ENCODE peak calls at places on chromosome 4, in nine cellular contexts. X, W, F, A, C, E, N, R and P are unnamed samples.
A peak's percentile ranks its signal among the peaks of the same experiment; 100 is the strongest.

GRCh38 chr4:161990721-161991120 is 173.1 kb downstream of the FSTL5 start:
- DNase-seq in X (no peak), N (no peak), A (no peak), R (no peak), F (no peak), E (no peak), W (no peak), C (no peak), P (no peak)

GRCh38 chr4:159564615-159565014 is 461.7 kb downstream of the RAPGEF2 start:
- DNase-seq in E (no peak), C (no peak), F (no peak), R (no peak), A (no peak), N (no peak), W (no peak), X (no peak), P (no peak)

GRCh38 chr4:181646864-181647263 is 596.3 kb upstream of the TENM3 start:
- DNase-seq in X (no peak), C (peak; percentile 45), R (no peak), A (peak; percentile 73), N (peak; percentile 84), W (no peak), E (no peak), F (no peak), P (no peak)

GRCh38 chr4:139875456-139875855 is 209.8 kb downstream of the MGST2 start:
- DNase-seq in W (no peak), N (no peak), X (no peak), A (no peak), F (no peak), R (no peak), C (no peak), E (no peak), P (no peak)

GRCh38 chr4:4594531-4594930 is 52.7 kb upstream of the STX18 start:
- DNase-seq in F (no peak), W (no peak), A (no peak), N (no peak), C (no peak), X (no peak), R (no peak), E (peak; percentile 36), P (no peak)

GRCh38 chr4:145058256-145058655 is 39.7 kb downstream of the ANAPC10 start:
- DNase-seq in N (no peak), R (no peak), F (no peak), E (no peak), W (no peak), C (no peak), A (no peak), X (no peak), P (no peak)

GRCh38 chr4:42671431-42672194 is 14.7 kb upstream of the ATP8A1 start:
- DNase-seq in N (no peak), A (no peak), C (no peak), W (peak; percentile 56), E (no peak), F (no peak), R (no peak), X (peak; percentile 47), P (peak; percentile 48)

GRCh38 chr4:118848242-118848641 is 12.3 kb upstream of the SEC24D start:
- DNase-seq in A (no peak), F (no peak), C (no peak), E (no peak), R (no peak), X (no peak), W (no peak), N (no peak), P (no peak)

GRCh38 chr4:174714393-174715211 is 114.4 kb downstream of the GLRA3 start:
- DNase-seq in A (peak; percentile 34), W (no peak), C (peak; percentile 40), N (peak; percentile 82), X (no peak), E (peak; percentile 65), F (no peak), R (peak; percentile 20), P (peak; percentile 1)

GRCh38 chr4:98125585-98125984 is 17.7 kb downstream of the STPG2 start:
- DNase-seq in R (no peak), N (no peak), X (no peak), W (no peak), C (no peak), E (no peak), A (no peak), F (no peak), P (no peak)

GRCh38 chr4:157115613-157116340 is 39.8 kb downstream of the GLRB start:
- DNase-seq in W (no peak), R (peak; percentile 18), A (peak; percentile 78), C (peak; percentile 17), E (peak; percentile 42), N (peak; percentile 78), F (no peak), X (no peak), P (no peak)

GRCh38 chr4:144575181-144575580 is 70.8 kb upstream of the HHIP start:
- DNase-seq in X (no peak), R (no peak), N (no peak), C (no peak), W (no peak), A (no peak), E (no peak), F (no peak), P (no peak)

GRCh38 chr4:80438016-80438415 is 102.5 kb downstream of the CFAP299 start:
- DNase-seq in C (no peak), R (no peak), W (no peak), E (no peak), A (no peak), F (no peak), N (no peak), X (no peak), P (no peak)

GRCh38 chr4:147590249-147590920 is 26.8 kb upstream of the TMEM184C start:
- DNase-seq in R (peak; percentile 45), E (peak; percentile 60), C (peak; percentile 67), W (peak; percentile 5), F (peak; percentile 55), A (peak; percentile 67), N (peak; percentile 91), X (peak; percentile 10), P (peak; percentile 1)

GRCh38 chr4:108270466-108271450 is 102.0 kb upstream of the LEF1 start:
- DNase-seq in W (no peak), X (no peak), F (no peak), C (no peak), N (peak; percentile 89), E (no peak), R (peak; percentile 59), A (peak; percentile 75), P (no peak)

GRCh38 chr4:67087897-67088296 is 457.4 kb downstream of the CENPC start:
- DNase-seq in A (no peak), W (no peak), R (no peak), N (no peak), C (no peak), F (peak; percentile 7), X (peak; percentile 1), E (no peak), P (peak; percentile 1)

GRCh38 chr4:154349829-154350228 is 141.8 kb downstream of the DCHS2 start:
- DNase-seq in E (no peak), R (peak; percentile 7), A (no peak), N (peak; percentile 47), X (no peak), W (no peak), F (no peak), C (no peak), P (no peak)

GRCh38 chr4:23957465-23957864 is 67.6 kb upstream of the PPARGC1A start:
- DNase-seq in N (no peak), F (no peak), E (no peak), X (no peak), C (no peak), R (no peak), W (no peak), A (no peak), P (no peak)

GRCh38 chr4:168844261-168845039 is 165.6 kb downstream of the CBR4 start:
- DNase-seq in X (no peak), W (no peak), A (peak; percentile 67), N (peak; percentile 80), E (no peak), C (no peak), R (no peak), F (no peak), P (no peak)

GRCh38 chr4:121256346-121256745 is 92.2 kb upstream of the TNIP3 start:
- DNase-seq in A (peak; percentile 86), R (peak; percentile 67), E (peak; percentile 81), F (no peak), X (no peak), C (peak; percentile 33), N (peak; percentile 96), W (peak; percentile 9), P (peak; percentile 9)

GRCh38 chr4:94548571-94548970 is 96.8 kb downstream of the PDLIM5 start:
- DNase-seq in X (no peak), W (no peak), N (peak; percentile 95), R (peak; percentile 29), E (peak; percentile 55), A (peak; percentile 84), C (peak; percentile 19), F (peak; percentile 38), P (no peak)

GRCh38 chr4:12471193-12471592 is 1012.9 kb downstream of the RAB28 start:
- DNase-seq in F (no peak), X (no peak), C (no peak), N (no peak), E (no peak), A (no peak), R (no peak), W (no peak), P (no peak)

GRCh38 chr4:84159767-84160166 is 339.3 kb downstream of the NKX6-1 start:
- DNase-seq in W (no peak), E (no peak), C (no peak), A (no peak), N (peak; percentile 1), R (peak; percentile 4), X (no peak), F (no peak), P (no peak)

GRCh38 chr4:8218371-8219050 is 19.4 kb downstream of the SH3TC1 start:
- DNase-seq in A (no peak), N (no peak), W (no peak), E (no peak), R (no peak), F (no peak), C (no peak), X (no peak), P (no peak)

GRCh38 chr4:184616633-184617471 is 32.4 kb downstream of the CASP3 start:
- DNase-seq in W (no peak), F (no peak), E (no peak), R (no peak), C (no peak), A (no peak), X (no peak), N (no peak), P (no peak)

GRCh38 chr4:145709843-145710242 is 29.9 kb downstream of the C4orf51 start:
- DNase-seq in A (peak; percentile 87), R (peak; percentile 78), C (no peak), E (peak; percentile 87), X (no peak), F (no peak), N (peak; percentile 67), W (no peak), P (no peak)

GRCh38 chr4:168724960-168725359 is 228.1 kb downstream of the PALLD start:
- DNase-seq in W (no peak), E (no peak), C (no peak), A (peak; percentile 25), F (no peak), X (no peak), N (peak; percentile 58), R (no peak), P (no peak)

GRCh38 chr4:153471691-153472080 is 5.5 kb downstream of the TMEM131L start:
- DNase-seq in A (no peak), X (peak; percentile 32), R (no peak), E (no peak), N (no peak), F (no peak), W (peak; percentile 48), C (no peak), P (no peak)

GRCh38 chr4:62487016-62487415 is 1286.9 kb downstream of the ADGRL3 start:
- DNase-seq in F (no peak), W (no peak), X (no peak), C (no peak), A (no peak), R (no peak), N (no peak), E (no peak), P (no peak)

GRCh38 chr4:150889306-150889705 is 125.8 kb downstream of the LRBA start:
- DNase-seq in E (no peak), X (no peak), C (no peak), N (no peak), W (no peak), R (no peak), F (no peak), A (no peak), P (no peak)

GRCh38 chr4:99099311-99099710 is 10.7 kb upstream of the ADH5 start:
- DNase-seq in A (no peak), R (no peak), N (no peak), E (no peak), C (no peak), F (no peak), W (no peak), X (no peak), P (no peak)